ENCODE peak calls at places on chromosomes 7 and 10, in six cellular contexts. One of them, this sample, is unnamed.

GRCh38 chr10:98400482-98400881 is 14.5 kb downstream of the PYROXD2 start:
- DNase-seq in GM23338: no peak
- DNase-seq in left ventricle myocardium inferior: no peak
- DNase-seq in A549: no peak
- DNase-seq in Panc1: no peak
- DNase-seq in BJ: no peak
- DNase-seq in this sample: no peak

GRCh38 chr10:89478085-89478738 is 57.2 kb downstream of the SLC16A12 start:
- DNase-seq in GM23338: peak
- DNase-seq in left ventricle myocardium inferior: no peak
- DNase-seq in A549: peak
- DNase-seq in Panc1: no peak
- DNase-seq in BJ: no peak
- DNase-seq in this sample: no peak

GRCh38 chr7:66627876-66628360 is 763 bp upstream of the KCTD7 start:
- DNase-seq in GM23338: no peak
- DNase-seq in left ventricle myocardium inferior: no peak
- DNase-seq in A549: no peak
- DNase-seq in Panc1: no peak
- DNase-seq in BJ: no peak
- DNase-seq in this sample: no peak

GRCh38 chr10:32149257-32149955 is 93.2 kb upstream of the KIF5B start:
- DNase-seq in GM23338: no peak
- DNase-seq in left ventricle myocardium inferior: peak
- DNase-seq in A549: peak
- DNase-seq in Panc1: no peak
- DNase-seq in BJ: peak
- DNase-seq in this sample: peak

GRCh38 chr7:47497367-47498096 is 84.4 kb downstream of the TNS3 start:
- DNase-seq in GM23338: no peak
- DNase-seq in left ventricle myocardium inferior: no peak
- DNase-seq in A549: no peak
- DNase-seq in Panc1: no peak
- DNase-seq in BJ: no peak
- DNase-seq in this sample: no peak

GRCh38 chr10:16425449-16425848 is 11.4 kb upstream of the PTER start:
- DNase-seq in GM23338: no peak
- DNase-seq in left ventricle myocardium inferior: no peak
- DNase-seq in A549: no peak
- DNase-seq in Panc1: no peak
- DNase-seq in BJ: no peak
- DNase-seq in this sample: no peak

GRCh38 chr10:11379771-11380170 is 231.7 kb downstream of the USP6NL start:
- DNase-seq in GM23338: no peak
- DNase-seq in left ventricle myocardium inferior: no peak
- DNase-seq in A549: no peak
- DNase-seq in Panc1: no peak
- DNase-seq in BJ: no peak
- DNase-seq in this sample: no peak

GRCh38 chr7:150631866-150632864 is at the start of gene GIMAP6:
- DNase-seq in GM23338: no peak
- DNase-seq in left ventricle myocardium inferior: no peak
- DNase-seq in A549: no peak
- DNase-seq in Panc1: no peak
- DNase-seq in BJ: no peak
- DNase-seq in this sample: no peak

GRCh38 chr7:9711259-9711658 is 1262.4 kb upstream of the PHF14 start:
- DNase-seq in GM23338: no peak
- DNase-seq in left ventricle myocardium inferior: no peak
- DNase-seq in A549: no peak
- DNase-seq in Panc1: no peak
- DNase-seq in BJ: no peak
- DNase-seq in this sample: no peak

GRCh38 chr7:24601600-24601999 is 28.3 kb downstream of the PALS2 start:
- DNase-seq in GM23338: no peak
- DNase-seq in left ventricle myocardium inferior: no peak
- DNase-seq in A549: no peak
- DNase-seq in Panc1: no peak
- DNase-seq in BJ: no peak
- DNase-seq in this sample: peak

GRCh38 chr7:100088095-100088620 is 611 bp upstream of the COPS6 start:
- DNase-seq in GM23338: no peak
- DNase-seq in left ventricle myocardium inferior: no peak
- DNase-seq in A549: no peak
- DNase-seq in Panc1: no peak
- DNase-seq in BJ: no peak
- DNase-seq in this sample: no peak

GRCh38 chr7:114086906-114087651 is 168.3 kb upstream of the PPP1R3A start:
- DNase-seq in GM23338: peak
- DNase-seq in left ventricle myocardium inferior: no peak
- DNase-seq in A549: no peak
- DNase-seq in Panc1: no peak
- DNase-seq in BJ: no peak
- DNase-seq in this sample: peak

GRCh38 chr7:80666376-80666775 is 27.9 kb downstream of the CD36 start:
- DNase-seq in GM23338: no peak
- DNase-seq in left ventricle myocardium inferior: no peak
- DNase-seq in A549: peak
- DNase-seq in Panc1: no peak
- DNase-seq in BJ: no peak
- DNase-seq in this sample: no peak

GRCh38 chr10:77628906-77629730 is 8.5 kb downstream of the KCNMA1 start:
- DNase-seq in GM23338: peak
- DNase-seq in left ventricle myocardium inferior: no peak
- DNase-seq in A549: peak
- DNase-seq in Panc1: peak
- DNase-seq in BJ: no peak
- DNase-seq in this sample: no peak

GRCh38 chr10:121975295-121976086 is 474 bp upstream of the NSMCE4A start:
- DNase-seq in GM23338: no peak
- DNase-seq in left ventricle myocardium inferior: no peak
- DNase-seq in A549: no peak
- DNase-seq in Panc1: no peak
- DNase-seq in BJ: no peak
- DNase-seq in this sample: no peak

GRCh38 chr10:121976607-121977006 is 1.6 kb upstream of the NSMCE4A start:
- DNase-seq in GM23338: no peak
- DNase-seq in left ventricle myocardium inferior: no peak
- DNase-seq in A549: no peak
- DNase-seq in Panc1: no peak
- DNase-seq in BJ: no peak
- DNase-seq in this sample: no peak

GRCh38 chr10:121974019-121974534 is 940 bp downstream of the NSMCE4A start:
- DNase-seq in GM23338: peak
- DNase-seq in left ventricle myocardium inferior: no peak
- DNase-seq in A549: no peak
- DNase-seq in Panc1: no peak
- DNase-seq in BJ: no peak
- DNase-seq in this sample: no peak

GRCh38 chr10:121978511-121978910 is 3.5 kb upstream of the NSMCE4A start:
- DNase-seq in GM23338: no peak
- DNase-seq in left ventricle myocardium inferior: no peak
- DNase-seq in A549: no peak
- DNase-seq in Panc1: no peak
- DNase-seq in BJ: no peak
- DNase-seq in this sample: no peak

DNA sequence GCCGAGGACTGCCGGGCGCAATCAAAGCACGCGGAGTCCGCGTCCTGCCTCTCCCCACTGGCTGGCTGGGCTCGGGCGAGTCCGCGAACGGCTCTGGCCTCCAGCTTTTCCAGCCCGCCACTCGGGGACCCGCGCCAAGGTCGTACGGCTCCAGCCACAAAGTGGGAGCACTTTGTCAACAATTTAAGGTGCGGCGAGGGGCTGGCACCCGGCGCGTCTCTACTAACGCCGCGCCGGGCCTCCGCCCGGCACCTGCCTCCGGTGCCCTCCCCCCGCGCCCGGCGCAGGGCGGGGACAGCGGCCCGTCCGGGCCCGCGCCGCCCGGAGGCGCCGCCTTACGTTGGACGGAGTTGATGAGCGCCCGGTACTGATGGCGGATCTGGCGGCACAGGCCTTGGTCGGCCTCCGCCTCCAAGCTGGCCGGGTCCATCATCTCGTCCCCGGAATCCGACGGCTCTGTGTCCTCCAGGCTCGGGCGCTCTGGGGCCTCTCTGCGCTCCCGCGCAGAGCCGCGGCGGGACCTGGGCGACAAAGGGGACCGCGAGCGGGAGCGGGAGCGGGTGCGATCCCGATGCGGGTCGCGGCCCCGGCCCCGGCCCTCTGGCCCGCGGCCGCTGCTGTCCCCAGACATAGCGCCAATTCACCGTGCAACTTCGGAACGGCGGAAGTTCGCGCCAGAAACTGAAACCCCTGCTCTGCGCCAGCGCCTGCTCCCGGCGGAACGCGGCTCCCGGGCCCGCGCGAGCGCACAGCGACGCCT is at the start of gene NSMCE4A:
- DNase-seq in GM23338: peak
- DNase-seq in left ventricle myocardium inferior: peak
- DNase-seq in A549: peak
- DNase-seq in Panc1: no peak
- DNase-seq in BJ: no peak
- DNase-seq in this sample: peak
- TF ChIP-seq CTCF in GM23338: peak
- TF ChIP-seq CTCF in left ventricle myocardium inferior: no peak
- TF ChIP-seq CTCF in A549: peak
- TF ChIP-seq CTCF in Panc1: peak
- TF ChIP-seq CTCF in BJ: no peak
- TF ChIP-seq CTCF in this sample: no peak

GRCh38 chr10:45592926-45593325 is 79.6 kb downstream of the ZFAND4 start:
- DNase-seq in GM23338: no peak
- DNase-seq in left ventricle myocardium inferior: no peak
- DNase-seq in A549: no peak
- DNase-seq in Panc1: no peak
- DNase-seq in BJ: no peak
- DNase-seq in this sample: no peak
- H3K4me3 ChIP-seq in GM23338: peak
- H3K4me3 ChIP-seq in left ventricle myocardium inferior: peak
- H3K4me3 ChIP-seq in A549: no peak
- H3K4me3 ChIP-seq in Panc1: peak
- H3K4me3 ChIP-seq in BJ: no peak
- H3K4me3 ChIP-seq in this sample: no peak

GRCh38 chr10:85548038-85548437 is 818.6 kb downstream of the GRID1 start:
- DNase-seq in GM23338: peak
- DNase-seq in left ventricle myocardium inferior: peak
- DNase-seq in A549: peak
- DNase-seq in Panc1: peak
- DNase-seq in BJ: no peak
- DNase-seq in this sample: peak
- TF ChIP-seq CTCF in GM23338: peak
- TF ChIP-seq CTCF in left ventricle myocardium inferior: peak
- TF ChIP-seq CTCF in A549: peak
- TF ChIP-seq CTCF in Panc1: peak
- TF ChIP-seq CTCF in BJ: peak
- TF ChIP-seq CTCF in this sample: peak

GRCh38 chr7:7271094-7271874 is 88.9 kb downstream of the C1GALT1 start:
- DNase-seq in GM23338: peak
- DNase-seq in left ventricle myocardium inferior: no peak
- DNase-seq in A549: no peak
- DNase-seq in Panc1: no peak
- DNase-seq in BJ: no peak
- DNase-seq in this sample: peak
- H3K4me3 ChIP-seq in GM23338: no peak
- H3K4me3 ChIP-seq in left ventricle myocardium inferior: no peak
- H3K4me3 ChIP-seq in A549: no peak
- H3K4me3 ChIP-seq in Panc1: no peak
- H3K4me3 ChIP-seq in BJ: no peak
- H3K4me3 ChIP-seq in this sample: no peak

GRCh38 chr10:3350205-3350604 is 177.6 kb upstream of the PITRM1 start:
- DNase-seq in GM23338: peak
- DNase-seq in left ventricle myocardium inferior: no peak
- DNase-seq in A549: no peak
- DNase-seq in Panc1: no peak
- DNase-seq in BJ: no peak
- DNase-seq in this sample: no peak
- TF ChIP-seq CTCF in GM23338: no peak
- TF ChIP-seq CTCF in left ventricle myocardium inferior: no peak
- TF ChIP-seq CTCF in A549: no peak
- TF ChIP-seq CTCF in Panc1: no peak
- TF ChIP-seq CTCF in BJ: no peak
- TF ChIP-seq CTCF in this sample: no peak

GRCh38 chr10:71475243-71475871 is 78.6 kb downstream of the CDH23 start:
- DNase-seq in GM23338: peak
- DNase-seq in left ventricle myocardium inferior: peak
- DNase-seq in A549: no peak
- DNase-seq in Panc1: no peak
- DNase-seq in BJ: no peak
- DNase-seq in this sample: no peak
- H3K4me3 ChIP-seq in GM23338: no peak
- H3K4me3 ChIP-seq in left ventricle myocardium inferior: no peak
- H3K4me3 ChIP-seq in A549: no peak
- H3K4me3 ChIP-seq in Panc1: no peak
- H3K4me3 ChIP-seq in BJ: no peak
- H3K4me3 ChIP-seq in this sample: no peak

DNA sequence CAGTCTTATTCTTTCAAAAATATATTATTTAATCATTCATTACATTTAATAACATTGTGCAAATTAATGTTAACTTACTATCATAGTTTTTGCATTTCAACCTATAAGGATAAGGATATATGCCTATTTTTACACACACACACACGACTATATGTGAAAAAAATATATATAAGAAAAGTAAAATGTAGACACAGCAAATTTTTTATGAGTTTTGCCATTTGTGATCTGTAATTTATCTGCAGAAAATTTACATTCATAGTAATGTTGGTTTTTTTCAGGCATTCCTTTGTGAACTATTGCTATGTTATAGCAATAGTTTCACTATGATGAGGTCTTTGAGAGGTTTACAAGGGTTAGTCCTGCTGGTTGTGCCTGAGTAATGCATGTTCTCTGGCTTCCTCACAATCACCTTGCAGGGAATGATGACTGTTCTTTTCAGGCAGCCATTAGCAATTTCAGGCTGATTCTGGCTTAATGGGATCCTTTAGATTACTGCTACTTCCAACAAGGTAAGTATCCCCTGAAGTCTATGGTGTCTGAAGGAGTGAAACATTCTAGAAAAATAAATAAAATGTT is 183.7 kb upstream of the CDK1 start:
- DNase-seq in GM23338: peak
- DNase-seq in left ventricle myocardium inferior: no peak
- DNase-seq in A549: peak
- DNase-seq in Panc1: no peak
- DNase-seq in BJ: no peak
- DNase-seq in this sample: no peak
- TF ChIP-seq CTCF in GM23338: peak
- TF ChIP-seq CTCF in left ventricle myocardium inferior: no peak
- TF ChIP-seq CTCF in A549: no peak
- TF ChIP-seq CTCF in Panc1: no peak
- TF ChIP-seq CTCF in BJ: no peak
- TF ChIP-seq CTCF in this sample: peak

This sample was measured in AG10803.